ENCODE peak calls at places on chromosomes 4 and X, in eight cellular contexts. One of them, this sample, is unnamed.

GRCh38 chrX:154730271-154730883 is 20.5 kb downstream of the GAB3 start:
- DNase-seq in GF-D8: no peak
- DNase-seq in lower leg skin: no peak
- DNase-seq in iPS-NIHi11: no peak
- DNase-seq in GM10248: no peak
- DNase-seq in cardiac muscle cell: peak
- DNase-seq in dermis blood vessel endothelial cell: peak
- DNase-seq in GM03348: peak
- DNase-seq in this sample: no peak

GRCh38 chr4:125266901-125267601 is 47.7 kb upstream of the FAT4 start:
- DNase-seq in GF-D8: no peak
- DNase-seq in cardiac muscle cell: peak
- DNase-seq in GM10248: no peak
- DNase-seq in iPS-NIHi11: no peak
- DNase-seq in lower leg skin: no peak
- DNase-seq in dermis blood vessel endothelial cell: no peak
- DNase-seq in GM03348: peak
- DNase-seq in this sample: peak

GRCh38 chr4:124635331-124635730 is 77.2 kb downstream of the ANKRD50 start:
- DNase-seq in dermis blood vessel endothelial cell: peak
- DNase-seq in GM10248: no peak
- DNase-seq in GF-D8: no peak
- DNase-seq in GM03348: no peak
- DNase-seq in iPS-NIHi11: no peak
- DNase-seq in cardiac muscle cell: peak
- DNase-seq in lower leg skin: no peak
- DNase-seq in this sample: no peak

GRCh38 chr4:139922625-139923024 is 231.4 kb downstream of the MAML3 start:
- DNase-seq in GF-D8: no peak
- DNase-seq in cardiac muscle cell: peak
- DNase-seq in GM03348: peak
- DNase-seq in dermis blood vessel endothelial cell: peak
- DNase-seq in GM10248: no peak
- DNase-seq in iPS-NIHi11: no peak
- DNase-seq in lower leg skin: no peak
- DNase-seq in this sample: no peak

GRCh38 chrX:37371578-37371981 is 22.4 kb downstream of the PRRG1 start:
- DNase-seq in dermis blood vessel endothelial cell: no peak
- DNase-seq in GM03348: no peak
- DNase-seq in GF-D8: no peak
- DNase-seq in cardiac muscle cell: no peak
- DNase-seq in iPS-NIHi11: no peak
- DNase-seq in GM10248: no peak
- DNase-seq in lower leg skin: no peak
- DNase-seq in this sample: no peak

GRCh38 chrX:69222103-69223090 is 57.1 kb upstream of the PJA1 start:
- DNase-seq in GM03348: peak
- DNase-seq in GF-D8: no peak
- DNase-seq in cardiac muscle cell: peak
- DNase-seq in dermis blood vessel endothelial cell: peak
- DNase-seq in GM10248: peak
- DNase-seq in iPS-NIHi11: peak
- DNase-seq in lower leg skin: peak
- DNase-seq in this sample: peak

GRCh38 chrX:129649268-129650182 is 5.2 kb downstream of the APLN start:
- DNase-seq in GM03348: no peak
- DNase-seq in lower leg skin: no peak
- DNase-seq in GF-D8: no peak
- DNase-seq in GM10248: no peak
- DNase-seq in iPS-NIHi11: no peak
- DNase-seq in dermis blood vessel endothelial cell: no peak
- DNase-seq in cardiac muscle cell: peak
- DNase-seq in this sample: no peak

GRCh38 chr4:1746265-1746691 is 25.0 kb downstream of the TACC3 start:
- DNase-seq in GM03348: peak
- DNase-seq in dermis blood vessel endothelial cell: peak
- DNase-seq in iPS-NIHi11: peak
- DNase-seq in cardiac muscle cell: peak
- DNase-seq in GM10248: peak
- DNase-seq in GF-D8: no peak
- DNase-seq in lower leg skin: no peak
- DNase-seq in this sample: peak

GRCh38 chr4:117096886-117097285 is 11.5 kb upstream of the TRAM1L1 start:
- DNase-seq in iPS-NIHi11: peak
- DNase-seq in GM10248: no peak
- DNase-seq in lower leg skin: no peak
- DNase-seq in dermis blood vessel endothelial cell: no peak
- DNase-seq in GF-D8: no peak
- DNase-seq in cardiac muscle cell: no peak
- DNase-seq in GM03348: no peak
- DNase-seq in this sample: no peak

GRCh38 chr4:88295656-88296055 is 11.3 kb upstream of the PPM1K start:
- DNase-seq in GM03348: no peak
- DNase-seq in GM10248: no peak
- DNase-seq in iPS-NIHi11: no peak
- DNase-seq in GF-D8: no peak
- DNase-seq in lower leg skin: no peak
- DNase-seq in cardiac muscle cell: no peak
- DNase-seq in dermis blood vessel endothelial cell: no peak
- DNase-seq in this sample: no peak

GRCh38 chrX:114619874-114620273 is 36.0 kb downstream of the HTR2C start:
- DNase-seq in lower leg skin: no peak
- DNase-seq in iPS-NIHi11: peak
- DNase-seq in cardiac muscle cell: peak
- DNase-seq in GM03348: peak
- DNase-seq in GM10248: peak
- DNase-seq in GF-D8: no peak
- DNase-seq in dermis blood vessel endothelial cell: peak
- DNase-seq in this sample: no peak

GRCh38 chrX:72105436-72105835 is 26.3 kb downstream of the RTL5 start:
- DNase-seq in GF-D8: no peak
- DNase-seq in cardiac muscle cell: no peak
- DNase-seq in iPS-NIHi11: no peak
- DNase-seq in GM03348: no peak
- DNase-seq in lower leg skin: no peak
- DNase-seq in GM10248: peak
- DNase-seq in dermis blood vessel endothelial cell: no peak
- DNase-seq in this sample: no peak

GRCh38 chr4:39621582-39621981 is 17.1 kb downstream of the SMIM14 start:
- DNase-seq in GF-D8: no peak
- DNase-seq in GM03348: peak
- DNase-seq in cardiac muscle cell: peak
- DNase-seq in GM10248: no peak
- DNase-seq in dermis blood vessel endothelial cell: peak
- DNase-seq in lower leg skin: no peak
- DNase-seq in iPS-NIHi11: no peak
- DNase-seq in this sample: no peak

GRCh38 chrX:24090300-24091200 is 35.8 kb downstream of the EIF2S3 start:
- DNase-seq in GM10248: no peak
- DNase-seq in lower leg skin: no peak
- DNase-seq in iPS-NIHi11: no peak
- DNase-seq in GF-D8: no peak
- DNase-seq in dermis blood vessel endothelial cell: no peak
- DNase-seq in GM03348: no peak
- DNase-seq in cardiac muscle cell: no peak
- DNase-seq in this sample: no peak

GRCh38 chrX:73850124-73851013 is 287.4 kb downstream of the CHIC1 start:
- DNase-seq in dermis blood vessel endothelial cell: peak
- DNase-seq in GM03348: peak
- DNase-seq in GM10248: peak
- DNase-seq in lower leg skin: no peak
- DNase-seq in GF-D8: no peak
- DNase-seq in cardiac muscle cell: peak
- DNase-seq in iPS-NIHi11: peak
- DNase-seq in this sample: peak

GRCh38 chrX:117895418-117895817 is 221.2 kb downstream of the KLHL13 start:
- DNase-seq in iPS-NIHi11: no peak
- DNase-seq in GM03348: no peak
- DNase-seq in cardiac muscle cell: no peak
- DNase-seq in GF-D8: no peak
- DNase-seq in lower leg skin: no peak
- DNase-seq in GM10248: no peak
- DNase-seq in dermis blood vessel endothelial cell: no peak
- DNase-seq in this sample: no peak

This sample was measured in SK-N-DZ.